ENCODE peak calls at places on chromosomes 6 and 20, in five cellular contexts. T is spleen, F is epithelial cell of esophagus, Q is EH, Y is AG04450. O is an unnamed sample.

GRCh38 chr20:50695144-50695872 is 4.0 kb upstream of the RIPOR3 start:
- DNase-seq in T (no peak), F (no peak), Y (no peak), Q (no peak), O (no peak)

GRCh38 chr6:29426654-29427053 is 11.9 kb downstream of the OR12D1 start:
- DNase-seq in Y (no peak), T (no peak), F (no peak), Q (no peak), O (no peak)

GRCh38 chr20:11917663-11918062 is at the start of gene BTBD3:
- DNase-seq in Q (peak; percentile 52), T (no peak), F (peak; percentile 83), Y (peak; percentile 29), O (no peak)

GRCh38 chr6:137361701-137362100 is 132.5 kb downstream of the OLIG3 start:
- DNase-seq in Y (no peak), Q (no peak), T (no peak), F (no peak), O (no peak)

GRCh38 chr6:142367501-142368018 is 65.8 kb downstream of the ADGRG6 start:
- DNase-seq in Q (peak; percentile 59), Y (no peak), T (no peak), F (no peak), O (no peak)

GRCh38 chr6:147046131-147046530 is 158.1 kb upstream of the STXBP5 start:
- DNase-seq in Y (no peak), F (no peak), T (no peak), Q (no peak), O (no peak)

GRCh38 chr20:32485770-32486248 is 99.3 kb downstream of the NOL4L start:
- DNase-seq in T (peak; percentile 24), F (no peak), Y (no peak), Q (no peak), O (no peak)

GRCh38 chr20:38109025-38109541 is 56.0 kb downstream of the TGM2 start:
- DNase-seq in F (no peak), T (no peak), Y (peak; percentile 62), Q (peak; percentile 52), O (no peak)

GRCh38 chr20:38617011-38617829 is 15.6 kb downstream of the ARHGAP40 start:
- DNase-seq in Y (no peak), Q (peak; percentile 53), T (no peak), F (peak; percentile 92), O (no peak)

GRCh38 chr6:6932968-6933367 is 174.8 kb upstream of the RREB1 start:
- DNase-seq in F (no peak), Y (no peak), T (no peak), Q (no peak), O (no peak)

GRCh38 chr20:33211817-33212424 is 5.2 kb upstream of the BPIFA3 start:
- DNase-seq in Y (no peak), F (peak; percentile 63), T (no peak), Q (peak; percentile 30), O (peak; percentile 16)

GRCh38 chr6:144195671-144196070 is 45.4 kb downstream of the STX11 start:
- DNase-seq in T (no peak), F (peak; percentile 96), Y (peak; percentile 41), Q (peak; percentile 76), O (no peak)

GRCh38 chr6:119720160-119720559 is 370.6 kb upstream of the MAN1A1 start:
- DNase-seq in Q (no peak), F (no peak), Y (no peak), T (no peak), O (no peak)

GRCh38 chr6:51778666-51779065 is 308.7 kb downstream of the PKHD1 start:
- DNase-seq in F (no peak), Q (no peak), T (no peak), Y (no peak), O (no peak)

GRCh38 chr6:84645563-84646266 is 118.7 kb downstream of the TBX18 start:
- DNase-seq in Q (peak; percentile 84), T (no peak), F (peak; percentile 72), Y (no peak), O (no peak)

GRCh38 chr20:20184149-20184548 is 131.8 kb downstream of the CFAP61 start:
- DNase-seq in T (no peak), Y (no peak), Q (peak; percentile 15), F (no peak), O (no peak)

GRCh38 chr6:135739288-135739687 is 112.2 kb upstream of the PDE7B start:
- DNase-seq in Q (peak; percentile 86), F (no peak), T (no peak), Y (peak; percentile 21), O (no peak)

GRCh38 chr6:46903175-46903574 is 18.6 kb downstream of the ADGRF5 start:
- DNase-seq in Y (no peak), Q (no peak), F (no peak), T (no peak), O (no peak)

GRCh38 chr6:43036712-43037111 is 15.3 kb downstream of the RRP36 start:
- DNase-seq in F (no peak), Q (no peak), T (no peak), Y (no peak), O (no peak)

GRCh38 chr20:44420497-44420896 is 55.2 kb upstream of the TTPAL start:
- DNase-seq in Q (no peak), T (no peak), F (no peak), Y (no peak), O (no peak)

GRCh38 chr20:4516851-4517250 is 204.9 kb upstream of the PRND start:
- DNase-seq in Y (no peak), Q (no peak), F (peak; percentile 52), T (no peak), O (no peak)

GRCh38 chr6:1087112-1087843 is 224.6 kb upstream of the FOXQ1 start:
- DNase-seq in T (no peak), Q (no peak), Y (no peak), F (no peak), O (no peak)

GRCh38 chr20:63694596-63695418 is 1.6 kb upstream of the TNFRSF6B start:
- DNase-seq in T (peak; percentile 75), Y (no peak), Q (no peak), F (peak; percentile 39), O (no peak)

O was measured in glomerular endothelial cell.